ENCODE peak calls at places on chromosomes 3 and 15, in four cellular contexts. One of them, this sample, is unnamed.

GRCh38 chr15:47715856-47716445 is 1.4 kb upstream of the SEMA6D start:
- DNase-seq in neuronal stem cell: peak; percentile 27
- DNase-seq in psoas muscle: peak; percentile 45
- DNase-seq in CD8-positive, alpha-beta T cell: no peak
- DNase-seq in this sample: no peak

GRCh38 chr15:73225358-73226015 is 143.3 kb downstream of the HCN4 start:
- DNase-seq in neuronal stem cell: no peak
- DNase-seq in psoas muscle: no peak
- DNase-seq in CD8-positive, alpha-beta T cell: peak; percentile 14
- DNase-seq in this sample: no peak

GRCh38 chr15:42994546-42994945 is 74.0 kb upstream of the TTBK2 start:
- DNase-seq in neuronal stem cell: no peak
- DNase-seq in psoas muscle: no peak
- DNase-seq in CD8-positive, alpha-beta T cell: no peak
- DNase-seq in this sample: no peak

GRCh38 chr15:40927497-40928346 is 1.4 kb upstream of the DLL4 start:
- DNase-seq in neuronal stem cell: no peak
- DNase-seq in psoas muscle: no peak
- DNase-seq in CD8-positive, alpha-beta T cell: no peak
- DNase-seq in this sample: no peak

GRCh38 chr15:79474252-79474651 is 42.1 kb downstream of the MINAR1 start:
- DNase-seq in neuronal stem cell: no peak
- DNase-seq in psoas muscle: no peak
- DNase-seq in CD8-positive, alpha-beta T cell: no peak
- DNase-seq in this sample: no peak

GRCh38 chr3:31590650-31591049 is 57.9 kb downstream of the STT3B start:
- DNase-seq in neuronal stem cell: no peak
- DNase-seq in psoas muscle: no peak
- DNase-seq in CD8-positive, alpha-beta T cell: no peak
- DNase-seq in this sample: no peak

GRCh38 chr15:72835289-72835890 is 51.8 kb upstream of the ADPGK start:
- DNase-seq in neuronal stem cell: peak; percentile 8
- DNase-seq in psoas muscle: no peak
- DNase-seq in CD8-positive, alpha-beta T cell: no peak
- DNase-seq in this sample: peak; percentile 55

GRCh38 chr3:46337911-46338310 is 16.0 kb upstream of the CCR2 start:
- DNase-seq in neuronal stem cell: no peak
- DNase-seq in psoas muscle: no peak
- DNase-seq in CD8-positive, alpha-beta T cell: no peak
- DNase-seq in this sample: no peak

GRCh38 chr3:60133269-60133877 is 1083.5 kb upstream of the CFAP20DC start:
- DNase-seq in neuronal stem cell: no peak
- DNase-seq in psoas muscle: no peak
- DNase-seq in CD8-positive, alpha-beta T cell: no peak
- DNase-seq in this sample: no peak

GRCh38 chr15:66647358-66647757 is 54.7 kb upstream of the SMAD6 start:
- DNase-seq in neuronal stem cell: no peak
- DNase-seq in psoas muscle: no peak
- DNase-seq in CD8-positive, alpha-beta T cell: no peak
- DNase-seq in this sample: no peak

GRCh38 chr3:107432013-107432515 is 54.8 kb downstream of the CCDC54 start:
- DNase-seq in neuronal stem cell: no peak
- DNase-seq in psoas muscle: no peak
- DNase-seq in CD8-positive, alpha-beta T cell: peak; percentile 21
- DNase-seq in this sample: no peak

GRCh38 chr3:43953814-43954241 is 263.1 kb downstream of the ABHD5 start:
- DNase-seq in neuronal stem cell: no peak
- DNase-seq in psoas muscle: no peak
- DNase-seq in CD8-positive, alpha-beta T cell: no peak
- DNase-seq in this sample: no peak

GRCh38 chr15:77636209-77636608 is 3.5 kb upstream of the LINGO1 start:
- DNase-seq in neuronal stem cell: no peak
- DNase-seq in psoas muscle: no peak
- DNase-seq in CD8-positive, alpha-beta T cell: no peak
- DNase-seq in this sample: no peak

GRCh38 chr3:171295502-171296373 is 164.5 kb downstream of the TNIK start:
- DNase-seq in neuronal stem cell: no peak
- DNase-seq in psoas muscle: no peak
- DNase-seq in CD8-positive, alpha-beta T cell: no peak
- DNase-seq in this sample: no peak

GRCh38 chr15:55289011-55289572 is 521 bp downstream of the RAB27A start:
- DNase-seq in neuronal stem cell: peak; percentile 23
- DNase-seq in psoas muscle: peak; percentile 56
- DNase-seq in CD8-positive, alpha-beta T cell: peak; percentile 47
- DNase-seq in this sample: no peak

GRCh38 chr3:99246010-99246654 is 344.6 kb upstream of the DCBLD2 start:
- DNase-seq in neuronal stem cell: no peak
- DNase-seq in psoas muscle: no peak
- DNase-seq in CD8-positive, alpha-beta T cell: no peak
- DNase-seq in this sample: no peak

GRCh38 chr15:33846862-33847261 is 121.4 kb upstream of the CHRM5 start:
- DNase-seq in neuronal stem cell: no peak
- DNase-seq in psoas muscle: no peak
- DNase-seq in CD8-positive, alpha-beta T cell: no peak
- DNase-seq in this sample: no peak

GRCh38 chr3:23253214-23253613 is 50.1 kb downstream of the UBE2E2 start:
- DNase-seq in neuronal stem cell: no peak
- DNase-seq in psoas muscle: no peak
- DNase-seq in CD8-positive, alpha-beta T cell: no peak
- DNase-seq in this sample: no peak

GRCh38 chr15:70341566-70341965 is 243.8 kb upstream of the TLE3 start:
- DNase-seq in neuronal stem cell: no peak
- DNase-seq in psoas muscle: no peak
- DNase-seq in CD8-positive, alpha-beta T cell: no peak
- DNase-seq in this sample: no peak

GRCh38 chr3:24242012-24242698 is 252.5 kb downstream of the THRB start:
- DNase-seq in neuronal stem cell: no peak
- DNase-seq in psoas muscle: no peak
- DNase-seq in CD8-positive, alpha-beta T cell: no peak
- DNase-seq in this sample: no peak

GRCh38 chr15:78944669-78945407 is at the start of gene CTSH:
- DNase-seq in neuronal stem cell: peak; percentile 67
- DNase-seq in psoas muscle: peak; percentile 88
- DNase-seq in CD8-positive, alpha-beta T cell: peak; percentile 73
- DNase-seq in this sample: peak; percentile 27

GRCh38 chr3:25483456-25483855 is 55.4 kb downstream of the RARB start:
- DNase-seq in neuronal stem cell: no peak
- DNase-seq in psoas muscle: no peak
- DNase-seq in CD8-positive, alpha-beta T cell: no peak
- DNase-seq in this sample: no peak

GRCh38 chr3:11445883-11446282 is 173.7 kb downstream of the ATG7 start:
- DNase-seq in neuronal stem cell: no peak
- DNase-seq in psoas muscle: no peak
- DNase-seq in CD8-positive, alpha-beta T cell: no peak
- DNase-seq in this sample: no peak

GRCh38 chr3:189132125-189132744 is 39.5 kb upstream of the TPRG1 start:
- DNase-seq in neuronal stem cell: no peak
- DNase-seq in psoas muscle: no peak
- DNase-seq in CD8-positive, alpha-beta T cell: peak; percentile 86
- DNase-seq in this sample: no peak

GRCh38 chr3:81666502-81667121 is 94.8 kb downstream of the GBE1 start:
- DNase-seq in neuronal stem cell: no peak
- DNase-seq in psoas muscle: no peak
- DNase-seq in CD8-positive, alpha-beta T cell: no peak
- DNase-seq in this sample: no peak

DNA sequence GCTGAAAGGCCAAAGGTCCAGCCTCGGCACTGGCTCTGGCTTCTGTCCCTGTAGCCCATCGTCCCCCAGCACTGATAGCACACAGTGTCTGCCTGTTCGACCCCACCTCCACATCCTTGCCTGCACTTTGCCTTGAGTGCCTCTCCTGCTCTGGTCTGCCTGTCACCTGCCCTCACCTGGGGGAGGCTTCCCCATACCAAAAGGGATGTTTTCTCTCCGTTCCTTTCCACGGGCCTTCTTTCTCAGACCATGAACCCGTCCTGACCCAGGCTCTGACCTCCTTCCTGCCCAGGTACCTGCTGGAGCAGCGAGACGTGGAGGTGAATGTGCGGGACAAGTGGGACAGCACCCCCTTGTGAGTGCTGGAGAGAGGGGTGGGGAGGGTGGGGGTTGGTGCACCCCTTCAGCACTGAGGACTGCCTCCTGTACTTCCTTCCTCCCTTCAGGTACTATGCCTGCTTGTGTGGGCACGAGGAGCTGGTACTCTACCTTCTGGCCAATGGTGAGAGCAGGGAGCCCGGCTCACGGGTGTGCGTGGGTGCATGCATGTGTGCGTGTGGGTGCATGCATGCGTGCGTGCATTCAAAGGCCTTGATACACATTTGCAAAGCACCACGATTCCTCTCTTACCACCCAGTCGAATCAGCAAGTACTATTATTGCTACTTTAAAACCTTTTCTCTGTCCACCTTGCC is 1.5 kb downstream of the ABTB1 start:
- DNase-seq in neuronal stem cell: no peak
- DNase-seq in psoas muscle: peak; percentile 51
- DNase-seq in CD8-positive, alpha-beta T cell: peak; percentile 36
- DNase-seq in this sample: no peak
- H3K4me3 ChIP-seq in neuronal stem cell: peak overlapping the region; percentile 77
- H3K4me3 ChIP-seq in psoas muscle: peak overlapping the region; percentile 98
- H3K4me3 ChIP-seq in CD8-positive, alpha-beta T cell: peak overlapping the region; percentile 87
- H3K4me3 ChIP-seq in this sample: no peak overlapping the region

DNA sequence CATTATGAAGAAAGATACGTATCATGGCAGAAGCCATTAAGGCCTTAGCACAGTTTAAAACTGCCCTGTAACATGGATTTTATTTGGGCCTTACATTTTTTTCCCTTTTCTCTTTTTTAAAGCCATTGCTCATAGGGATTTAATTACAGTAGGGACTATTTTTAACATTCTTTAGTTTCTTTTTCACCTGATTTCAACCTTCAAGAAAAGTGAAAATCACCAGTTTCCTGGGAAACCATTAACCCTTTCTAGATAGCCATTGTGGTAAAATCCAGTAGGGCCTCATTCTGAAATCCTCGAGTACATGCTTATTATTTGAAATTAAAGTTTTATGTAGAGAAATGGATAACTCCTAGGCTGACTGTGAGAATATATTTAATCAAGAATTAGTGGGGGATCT is 3.1 kb downstream of the SPRED1 start:
- DNase-seq in neuronal stem cell: no peak
- DNase-seq in psoas muscle: no peak
- DNase-seq in CD8-positive, alpha-beta T cell: no peak
- DNase-seq in this sample: no peak
- H3K27ac ChIP-seq in neuronal stem cell: no peak overlapping the region
- H3K27ac ChIP-seq in psoas muscle: no peak overlapping the region
- H3K27ac ChIP-seq in CD8-positive, alpha-beta T cell: no peak overlapping the region
- H3K27ac ChIP-seq in this sample: no peak overlapping the region

GRCh38 chr15:39156636-39157255 is 424.1 kb upstream of the THBS1 start:
- DNase-seq in neuronal stem cell: no peak
- DNase-seq in psoas muscle: peak; percentile 73
- DNase-seq in CD8-positive, alpha-beta T cell: no peak
- DNase-seq in this sample: no peak
- H3K4me3 ChIP-seq in neuronal stem cell: no peak overlapping the region
- H3K4me3 ChIP-seq in psoas muscle: no peak overlapping the region
- H3K4me3 ChIP-seq in CD8-positive, alpha-beta T cell: no peak overlapping the region
- H3K4me3 ChIP-seq in this sample: no peak overlapping the region

DNA sequence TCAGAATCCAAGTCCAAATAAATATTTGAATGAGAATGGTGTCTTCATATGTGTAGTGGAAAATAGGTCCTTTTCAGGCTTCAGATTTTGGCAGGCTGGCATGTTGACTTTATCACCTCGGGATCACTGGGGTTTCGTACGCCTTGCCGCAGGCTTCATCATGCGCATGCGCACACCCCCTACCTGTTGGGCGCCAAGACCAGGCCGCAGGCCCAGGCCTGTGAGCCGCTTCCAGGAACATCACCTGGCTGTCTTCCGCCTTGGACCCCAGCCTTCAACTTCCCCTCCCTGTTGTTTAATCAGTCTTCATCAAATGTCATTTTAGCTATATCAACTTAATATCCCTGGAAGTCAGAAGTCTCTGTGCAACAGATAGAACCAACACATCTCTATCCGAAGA is 334.6 kb downstream of the SOX2 start:
- DNase-seq in neuronal stem cell: no peak
- DNase-seq in psoas muscle: no peak
- DNase-seq in CD8-positive, alpha-beta T cell: no peak
- DNase-seq in this sample: no peak
- H3K27ac ChIP-seq in neuronal stem cell: no peak overlapping the region
- H3K27ac ChIP-seq in psoas muscle: no peak overlapping the region
- H3K27ac ChIP-seq in CD8-positive, alpha-beta T cell: no peak overlapping the region
- H3K27ac ChIP-seq in this sample: no peak overlapping the region

GRCh38 chr3:13021141-13021933 is 51.9 kb downstream of the IQSEC1 start:
- DNase-seq in neuronal stem cell: no peak
- DNase-seq in psoas muscle: peak; percentile 81
- DNase-seq in CD8-positive, alpha-beta T cell: no peak
- DNase-seq in this sample: no peak
- H3K4me3 ChIP-seq in neuronal stem cell: no peak overlapping the region
- H3K4me3 ChIP-seq in psoas muscle: peak overlapping the region; percentile 25
- H3K4me3 ChIP-seq in CD8-positive, alpha-beta T cell: no peak overlapping the region
- H3K4me3 ChIP-seq in this sample: no peak overlapping the region

GRCh38 chr15:89807689-89808088 is 7.0 kb downstream of the ANPEP start:
- DNase-seq in neuronal stem cell: no peak
- DNase-seq in psoas muscle: no peak
- DNase-seq in CD8-positive, alpha-beta T cell: no peak
- DNase-seq in this sample: no peak

GRCh38 chr15:89803941-89804800 is 10.5 kb downstream of the ANPEP start:
- DNase-seq in neuronal stem cell: no peak
- DNase-seq in psoas muscle: peak; percentile 56
- DNase-seq in CD8-positive, alpha-beta T cell: no peak
- DNase-seq in this sample: no peak

GRCh38 chr15:89806565-89807550 is 7.8 kb downstream of the ANPEP start:
- DNase-seq in neuronal stem cell: no peak
- DNase-seq in psoas muscle: peak; percentile 38
- DNase-seq in CD8-positive, alpha-beta T cell: no peak
- DNase-seq in this sample: no peak

GRCh38 chr15:89805241-89806216 is 9.1 kb downstream of the ANPEP start:
- DNase-seq in neuronal stem cell: no peak
- DNase-seq in psoas muscle: peak; percentile 42
- DNase-seq in CD8-positive, alpha-beta T cell: no peak
- DNase-seq in this sample: no peak

GRCh38 chr15:89806217-89806564 is 8.5 kb downstream of the ANPEP start:
- DNase-seq in neuronal stem cell: no peak
- DNase-seq in psoas muscle: peak; percentile 43
- DNase-seq in CD8-positive, alpha-beta T cell: no peak
- DNase-seq in this sample: no peak
- H3K27ac ChIP-seq in neuronal stem cell: no peak overlapping the region
- H3K27ac ChIP-seq in psoas muscle: no peak overlapping the region
- H3K27ac ChIP-seq in CD8-positive, alpha-beta T cell: no peak overlapping the region
- H3K27ac ChIP-seq in this sample: no peak overlapping the region

This sample was measured in iPS DF 6.9.